ENCODE peak calls at places on chromosomes 7 and 10, in ten cellular contexts. One of them, this sample, is unnamed.

GRCh38 chr7:91356915-91357314 is 92.7 kb downstream of the FZD1 start:
- DNase-seq in H1: no peak
- DNase-seq in cardiac muscle cell: no peak
- DNase-seq in mucosa of descending colon: no peak
- DNase-seq in heart right ventricle: no peak
- DNase-seq in fibroblast of pulmonary artery: no peak
- DNase-seq in thoracic aorta: no peak
- DNase-seq in mesenchymal stem cell: no peak
- DNase-seq in A673: no peak
- DNase-seq in epithelial cell of proximal tubule: no peak
- DNase-seq in this sample: no peak

GRCh38 chr10:124417846-124418725 is 637 bp downstream of the OAT start:
- DNase-seq in cardiac muscle cell: peak
- DNase-seq in epithelial cell of proximal tubule: no peak
- DNase-seq in mesenchymal stem cell: peak
- DNase-seq in mucosa of descending colon: peak
- DNase-seq in H1: peak
- DNase-seq in fibroblast of pulmonary artery: peak
- DNase-seq in heart right ventricle: peak
- DNase-seq in thoracic aorta: no peak
- DNase-seq in A673: peak
- DNase-seq in this sample: no peak

GRCh38 chr7:159098795-159099194 is 45.9 kb downstream of the VIPR2 start:
- DNase-seq in mucosa of descending colon: no peak
- DNase-seq in heart right ventricle: no peak
- DNase-seq in thoracic aorta: no peak
- DNase-seq in mesenchymal stem cell: no peak
- DNase-seq in fibroblast of pulmonary artery: no peak
- DNase-seq in A673: no peak
- DNase-seq in H1: peak
- DNase-seq in cardiac muscle cell: no peak
- DNase-seq in epithelial cell of proximal tubule: no peak
- DNase-seq in this sample: no peak

GRCh38 chr7:114303301-114303700 is 111.3 kb upstream of the FOXP2 start:
- DNase-seq in thoracic aorta: no peak
- DNase-seq in fibroblast of pulmonary artery: no peak
- DNase-seq in epithelial cell of proximal tubule: peak
- DNase-seq in mesenchymal stem cell: no peak
- DNase-seq in cardiac muscle cell: no peak
- DNase-seq in H1: no peak
- DNase-seq in mucosa of descending colon: no peak
- DNase-seq in heart right ventricle: no peak
- DNase-seq in A673: no peak
- DNase-seq in this sample: no peak

GRCh38 chr7:36690514-36691187 is 33.6 kb downstream of the AOAH start:
- DNase-seq in mesenchymal stem cell: no peak
- DNase-seq in A673: no peak
- DNase-seq in epithelial cell of proximal tubule: no peak
- DNase-seq in H1: no peak
- DNase-seq in heart right ventricle: no peak
- DNase-seq in thoracic aorta: no peak
- DNase-seq in cardiac muscle cell: no peak
- DNase-seq in fibroblast of pulmonary artery: no peak
- DNase-seq in mucosa of descending colon: no peak
- DNase-seq in this sample: no peak

GRCh38 chr10:21130108-21130507 is 233.0 kb upstream of the NEBL start:
- DNase-seq in heart right ventricle: no peak
- DNase-seq in cardiac muscle cell: no peak
- DNase-seq in mucosa of descending colon: no peak
- DNase-seq in thoracic aorta: no peak
- DNase-seq in fibroblast of pulmonary artery: no peak
- DNase-seq in mesenchymal stem cell: no peak
- DNase-seq in A673: no peak
- DNase-seq in H1: no peak
- DNase-seq in epithelial cell of proximal tubule: no peak
- DNase-seq in this sample: no peak

GRCh38 chr7:127654404-127655392 is 2.7 kb downstream of the SND1 start:
- DNase-seq in epithelial cell of proximal tubule: no peak
- DNase-seq in H1: no peak
- DNase-seq in thoracic aorta: no peak
- DNase-seq in A673: peak
- DNase-seq in mucosa of descending colon: no peak
- DNase-seq in mesenchymal stem cell: peak
- DNase-seq in fibroblast of pulmonary artery: no peak
- DNase-seq in heart right ventricle: no peak
- DNase-seq in cardiac muscle cell: peak
- DNase-seq in this sample: no peak

GRCh38 chr10:86179143-86179505 is 187.5 kb downstream of the GRID1 start:
- DNase-seq in fibroblast of pulmonary artery: no peak
- DNase-seq in heart right ventricle: no peak
- DNase-seq in thoracic aorta: no peak
- DNase-seq in mesenchymal stem cell: no peak
- DNase-seq in cardiac muscle cell: no peak
- DNase-seq in A673: no peak
- DNase-seq in epithelial cell of proximal tubule: no peak
- DNase-seq in H1: no peak
- DNase-seq in mucosa of descending colon: no peak
- DNase-seq in this sample: no peak

GRCh38 chr7:27162548-27162848 is 2.8 kb downstream of the HOXA9 start:
- DNase-seq in H1: no peak
- DNase-seq in A673: no peak
- DNase-seq in fibroblast of pulmonary artery: no peak
- DNase-seq in cardiac muscle cell: no peak
- DNase-seq in epithelial cell of proximal tubule: no peak
- DNase-seq in mesenchymal stem cell: no peak
- DNase-seq in mucosa of descending colon: no peak
- DNase-seq in thoracic aorta: no peak
- DNase-seq in heart right ventricle: no peak
- DNase-seq in this sample: no peak
- H3K4me3 ChIP-seq in H1: no peak
- H3K4me3 ChIP-seq in A673: no peak
- H3K4me3 ChIP-seq in fibroblast of pulmonary artery: no peak
- H3K4me3 ChIP-seq in cardiac muscle cell: no peak
- H3K4me3 ChIP-seq in epithelial cell of proximal tubule: peak
- H3K4me3 ChIP-seq in mesenchymal stem cell: peak
- H3K4me3 ChIP-seq in mucosa of descending colon: no peak
- H3K4me3 ChIP-seq in thoracic aorta: no peak
- H3K4me3 ChIP-seq in heart right ventricle: no peak
- H3K4me3 ChIP-seq in this sample: no peak

GRCh38 chr7:151647006-151647405 is 127.3 kb upstream of the RHEB start:
- DNase-seq in heart right ventricle: no peak
- DNase-seq in fibroblast of pulmonary artery: no peak
- DNase-seq in A673: no peak
- DNase-seq in thoracic aorta: no peak
- DNase-seq in cardiac muscle cell: no peak
- DNase-seq in mesenchymal stem cell: no peak
- DNase-seq in epithelial cell of proximal tubule: no peak
- DNase-seq in H1: no peak
- DNase-seq in mucosa of descending colon: no peak
- DNase-seq in this sample: no peak

GRCh38 chr7:151648429-151648828 is 128.7 kb upstream of the RHEB start:
- DNase-seq in A673: no peak
- DNase-seq in fibroblast of pulmonary artery: no peak
- DNase-seq in mesenchymal stem cell: no peak
- DNase-seq in cardiac muscle cell: no peak
- DNase-seq in H1: no peak
- DNase-seq in thoracic aorta: no peak
- DNase-seq in mucosa of descending colon: no peak
- DNase-seq in epithelial cell of proximal tubule: no peak
- DNase-seq in heart right ventricle: no peak
- DNase-seq in this sample: no peak

GRCh38 chr7:151647874-151648273 is 128.2 kb upstream of the RHEB start:
- DNase-seq in cardiac muscle cell: no peak
- DNase-seq in heart right ventricle: no peak
- DNase-seq in fibroblast of pulmonary artery: no peak
- DNase-seq in H1: no peak
- DNase-seq in mesenchymal stem cell: no peak
- DNase-seq in thoracic aorta: no peak
- DNase-seq in mucosa of descending colon: no peak
- DNase-seq in A673: no peak
- DNase-seq in epithelial cell of proximal tubule: no peak
- DNase-seq in this sample: no peak

GRCh38 chr7:151645311-151645710 is 125.6 kb upstream of the RHEB start:
- DNase-seq in mesenchymal stem cell: no peak
- DNase-seq in thoracic aorta: no peak
- DNase-seq in heart right ventricle: no peak
- DNase-seq in epithelial cell of proximal tubule: no peak
- DNase-seq in cardiac muscle cell: no peak
- DNase-seq in fibroblast of pulmonary artery: no peak
- DNase-seq in H1: no peak
- DNase-seq in A673: no peak
- DNase-seq in mucosa of descending colon: no peak
- DNase-seq in this sample: no peak

DNA sequence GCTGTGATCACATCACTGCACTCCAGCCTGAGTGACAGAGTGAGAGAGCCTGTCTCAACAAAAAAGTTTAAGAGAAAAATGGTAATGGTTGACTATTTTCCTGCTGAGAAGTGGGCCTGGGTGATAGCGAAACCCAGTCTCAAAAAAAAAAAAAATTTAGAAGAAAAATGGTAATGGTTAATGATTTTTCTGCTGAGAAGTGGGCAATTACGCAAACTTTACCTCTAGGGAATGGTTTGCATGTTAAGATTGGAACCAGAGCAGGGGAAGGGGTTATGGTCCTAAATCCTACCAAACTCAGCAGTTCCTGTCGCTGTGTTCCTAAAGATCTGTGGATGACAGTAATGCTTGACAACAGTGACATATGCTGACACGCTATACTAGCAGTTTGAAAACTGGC is 130.5 kb upstream of the RHEB start:
- DNase-seq in epithelial cell of proximal tubule: no peak
- DNase-seq in H1: no peak
- DNase-seq in thoracic aorta: no peak
- DNase-seq in fibroblast of pulmonary artery: no peak
- DNase-seq in mesenchymal stem cell: no peak
- DNase-seq in mucosa of descending colon: no peak
- DNase-seq in heart right ventricle: no peak
- DNase-seq in cardiac muscle cell: no peak
- DNase-seq in A673: no peak
- DNase-seq in this sample: no peak
- H3K4me3 ChIP-seq in epithelial cell of proximal tubule: no peak
- H3K4me3 ChIP-seq in H1: no peak
- H3K4me3 ChIP-seq in thoracic aorta: no peak
- H3K4me3 ChIP-seq in fibroblast of pulmonary artery: no peak
- H3K4me3 ChIP-seq in mesenchymal stem cell: no peak
- H3K4me3 ChIP-seq in mucosa of descending colon: no peak
- H3K4me3 ChIP-seq in heart right ventricle: no peak
- H3K4me3 ChIP-seq in cardiac muscle cell: no peak
- H3K4me3 ChIP-seq in A673: no peak
- H3K4me3 ChIP-seq in this sample: no peak

DNA sequence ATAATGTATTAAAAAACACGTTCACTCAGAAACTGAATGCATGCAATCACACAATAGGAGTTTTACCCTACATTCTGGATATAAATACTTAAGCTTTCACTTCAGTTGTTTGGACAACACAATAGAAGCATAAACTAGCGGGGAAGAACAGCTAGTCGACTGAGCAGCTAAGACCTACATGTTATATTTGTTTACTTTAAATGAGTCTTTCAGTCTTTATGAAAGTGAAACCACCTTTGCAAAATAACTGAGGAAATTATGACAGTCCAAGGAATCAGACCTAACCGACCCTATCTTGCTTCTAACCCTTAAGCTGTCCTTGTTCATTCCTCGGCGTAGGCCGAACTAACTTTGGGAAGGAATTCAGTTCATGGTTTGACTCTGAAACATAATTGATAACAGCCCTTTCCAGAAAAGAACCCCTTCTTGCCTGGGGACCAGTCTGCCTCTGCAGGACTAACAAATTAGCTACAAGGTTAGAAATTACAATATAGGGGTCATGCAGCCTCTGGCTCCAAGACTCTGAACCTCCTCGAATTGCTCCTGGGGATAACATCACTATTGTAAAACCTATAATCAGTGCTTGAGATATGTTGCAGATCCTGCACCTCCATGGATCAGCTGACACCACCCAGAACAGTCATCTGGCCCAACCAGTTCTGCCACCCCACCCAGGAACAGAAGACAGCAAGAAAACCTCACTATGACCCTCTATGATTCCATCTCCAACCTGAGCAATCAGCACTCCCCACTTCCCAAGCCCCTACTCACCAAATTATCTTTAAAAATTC is 185.1 kb upstream of the KLF6 start:
- DNase-seq in epithelial cell of proximal tubule: no peak
- DNase-seq in heart right ventricle: no peak
- DNase-seq in H1: no peak
- DNase-seq in thoracic aorta: no peak
- DNase-seq in A673: no peak
- DNase-seq in fibroblast of pulmonary artery: no peak
- DNase-seq in mesenchymal stem cell: peak
- DNase-seq in cardiac muscle cell: no peak
- DNase-seq in mucosa of descending colon: peak
- DNase-seq in this sample: no peak
- H3K4me3 ChIP-seq in epithelial cell of proximal tubule: no peak
- H3K4me3 ChIP-seq in heart right ventricle: no peak
- H3K4me3 ChIP-seq in H1: no peak
- H3K4me3 ChIP-seq in thoracic aorta: no peak
- H3K4me3 ChIP-seq in A673: no peak
- H3K4me3 ChIP-seq in fibroblast of pulmonary artery: no peak
- H3K4me3 ChIP-seq in mesenchymal stem cell: peak
- H3K4me3 ChIP-seq in cardiac muscle cell: no peak
- H3K4me3 ChIP-seq in mucosa of descending colon: no peak
- H3K4me3 ChIP-seq in this sample: no peak

GRCh38 chr7:28179081-28180030 is 1.2 kb downstream of the JAZF1 start:
- DNase-seq in mucosa of descending colon: peak
- DNase-seq in A673: peak
- DNase-seq in fibroblast of pulmonary artery: peak
- DNase-seq in cardiac muscle cell: peak
- DNase-seq in H1: peak
- DNase-seq in thoracic aorta: no peak
- DNase-seq in mesenchymal stem cell: peak
- DNase-seq in heart right ventricle: peak
- DNase-seq in epithelial cell of proximal tubule: no peak
- DNase-seq in this sample: peak

GRCh38 chr7:28177836-28178235 is 2.8 kb downstream of the JAZF1 start:
- DNase-seq in cardiac muscle cell: no peak
- DNase-seq in mucosa of descending colon: no peak
- DNase-seq in mesenchymal stem cell: no peak
- DNase-seq in heart right ventricle: no peak
- DNase-seq in H1: no peak
- DNase-seq in epithelial cell of proximal tubule: no peak
- DNase-seq in A673: no peak
- DNase-seq in thoracic aorta: no peak
- DNase-seq in fibroblast of pulmonary artery: no peak
- DNase-seq in this sample: no peak

GRCh38 chr7:28176645-28177044 is 4.0 kb downstream of the JAZF1 start:
- DNase-seq in fibroblast of pulmonary artery: no peak
- DNase-seq in epithelial cell of proximal tubule: no peak
- DNase-seq in cardiac muscle cell: no peak
- DNase-seq in H1: no peak
- DNase-seq in mucosa of descending colon: no peak
- DNase-seq in heart right ventricle: no peak
- DNase-seq in A673: no peak
- DNase-seq in thoracic aorta: no peak
- DNase-seq in mesenchymal stem cell: no peak
- DNase-seq in this sample: no peak

GRCh38 chr7:28180031-28180363 is 598 bp downstream of the JAZF1 start:
- DNase-seq in H1: peak
- DNase-seq in thoracic aorta: no peak
- DNase-seq in cardiac muscle cell: no peak
- DNase-seq in fibroblast of pulmonary artery: no peak
- DNase-seq in A673: no peak
- DNase-seq in heart right ventricle: no peak
- DNase-seq in epithelial cell of proximal tubule: no peak
- DNase-seq in mucosa of descending colon: no peak
- DNase-seq in mesenchymal stem cell: no peak
- DNase-seq in this sample: no peak

DNA sequence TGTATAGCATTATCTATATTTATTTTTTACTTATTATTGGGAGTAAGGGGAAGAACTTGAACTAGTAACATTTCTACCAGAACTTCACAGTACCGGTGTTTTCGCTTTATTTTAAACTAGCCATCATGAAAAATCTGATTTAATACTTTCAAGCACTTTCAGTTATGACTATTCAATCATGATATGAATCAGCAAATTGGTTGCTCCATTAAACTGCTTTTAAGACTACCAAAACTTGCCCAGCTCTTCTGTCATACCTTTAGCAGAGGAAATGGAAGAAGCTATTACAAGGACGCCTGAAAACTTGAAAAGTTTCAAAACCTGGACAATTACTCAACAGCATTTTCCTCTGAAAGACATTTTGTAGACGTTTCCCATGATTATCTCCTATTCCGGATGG is 2.1 kb downstream of the JAZF1 start:
- DNase-seq in mesenchymal stem cell: no peak
- DNase-seq in A673: no peak
- DNase-seq in heart right ventricle: no peak
- DNase-seq in mucosa of descending colon: no peak
- DNase-seq in epithelial cell of proximal tubule: no peak
- DNase-seq in cardiac muscle cell: no peak
- DNase-seq in H1: no peak
- DNase-seq in fibroblast of pulmonary artery: no peak
- DNase-seq in thoracic aorta: no peak
- DNase-seq in this sample: no peak
- H3K4me3 ChIP-seq in mesenchymal stem cell: peak
- H3K4me3 ChIP-seq in A673: peak
- H3K4me3 ChIP-seq in heart right ventricle: peak
- H3K4me3 ChIP-seq in mucosa of descending colon: no peak
- H3K4me3 ChIP-seq in epithelial cell of proximal tubule: peak
- H3K4me3 ChIP-seq in cardiac muscle cell: peak
- H3K4me3 ChIP-seq in H1: no peak
- H3K4me3 ChIP-seq in fibroblast of pulmonary artery: peak
- H3K4me3 ChIP-seq in thoracic aorta: peak
- H3K4me3 ChIP-seq in this sample: no peak

This sample was measured in NT2/D1.